ENCODE peak calls at places on chromosomes 3 and 15, in ten cellular contexts. P is AG09309; D is HT1080; K is activated effector memory CD4-positive, alpha-beta T cell treated with anti-CD3 and anti-CD28 coated beads, Interleukin-2, amount 50 U/mL, for 16 hours; B is activated CD8-positive, alpha-beta memory T cell treated with anti-CD3 and anti-CD28 coated beads for 48 hours; I is H54; M is stimulated activated CD8-positive, alpha-beta memory T cell treated with anti-CD3 and anti-CD28 coated beads, Interleukin-2, amount 100 ng/mL, for 1 hour; H is activated naive CD4-positive, alpha-beta T cell; Q is activated T-helper 1 cell treated with anti-CD3 and anti-CD28 coated beads, Interleukin-2, amount 50 U/mL, for 16 hours; N is fibroblast of lung. E is an unnamed sample.

GRCh38 chr15:70507772-70508351 is 255.5 kb downstream of the UACA start:
- DNase-seq in B (no peak), H (no peak), Q (no peak), D (peak), K (no peak), N (peak), P (no peak), I (no peak), M (no peak), E (no peak)

GRCh38 chr15:38699633-38700230 is 135.1 kb upstream of the RASGRP1 start:
- DNase-seq in B (peak), P (no peak), N (peak), H (peak), D (peak), K (peak), I (peak), Q (peak), M (peak), E (no peak)

GRCh38 chr3:2334921-2335320 is 236.3 kb downstream of the CNTN4 start:
- DNase-seq in K (no peak), M (no peak), P (no peak), N (no peak), Q (no peak), D (no peak), I (no peak), B (no peak), H (no peak), E (no peak)

GRCh38 chr3:172612871-172613678 is 89.8 kb upstream of the TNFSF10 start:
- DNase-seq in H (no peak), Q (no peak), D (no peak), P (no peak), M (no peak), K (no peak), I (no peak), N (no peak), B (no peak), E (no peak)

GRCh38 chr3:194802125-194802433 is 116.4 kb downstream of the FAM43A start:
- DNase-seq in P (no peak), N (no peak), K (no peak), I (no peak), H (no peak), D (no peak), Q (no peak), M (no peak), B (no peak), E (no peak)

GRCh38 chr3:110623571-110623970 is 448.0 kb upstream of the NECTIN3 start:
- DNase-seq in D (no peak), M (no peak), H (no peak), B (no peak), I (no peak), N (no peak), K (no peak), P (no peak), Q (no peak), E (no peak)

GRCh38 chr15:70569139-70569717 is 194.1 kb downstream of the UACA start:
- DNase-seq in P (peak), N (peak), D (peak), I (no peak), K (no peak), H (no peak), M (no peak), B (no peak), Q (no peak), E (peak)

GRCh38 chr15:38438031-38438986 is 15.6 kb upstream of the FAM98B start:
- DNase-seq in Q (no peak), H (no peak), M (no peak), P (no peak), I (no peak), N (no peak), K (no peak), B (no peak), D (no peak), E (no peak)

GRCh38 chr15:34264070-34264469 is 39.3 kb downstream of the EMC4 start:
- DNase-seq in I (no peak), M (no peak), D (no peak), B (no peak), Q (no peak), N (no peak), H (no peak), P (no peak), K (no peak), E (no peak)

GRCh38 chr3:32157600-32158264 is 51.3 kb downstream of the GPD1L start:
- DNase-seq in N (no peak), P (no peak), B (no peak), M (no peak), K (no peak), H (no peak), Q (no peak), D (no peak), I (no peak), E (no peak)

GRCh38 chr3:100590114-100590839 is 19.1 kb upstream of the ADGRG7 start:
- DNase-seq in H (no peak), N (peak), M (peak), B (no peak), K (peak), I (peak), P (peak), Q (peak), D (peak), E (no peak)

GRCh38 chr3:150844484-150844883 is 60.8 kb downstream of the MINDY4B start:
- DNase-seq in D (no peak), N (no peak), K (no peak), Q (no peak), P (no peak), M (no peak), H (no peak), I (no peak), B (no peak), E (no peak)

GRCh38 chr3:42148086-42148842 is 57.1 kb downstream of the TRAK1 start:
- DNase-seq in P (no peak), H (no peak), B (no peak), I (no peak), N (no peak), D (no peak), Q (no peak), K (no peak), M (no peak), E (no peak)

GRCh38 chr15:93089855-93090305 is 869 bp upstream of the RGMA start:
- DNase-seq in M (no peak), I (no peak), H (no peak), P (no peak), B (no peak), Q (no peak), N (no peak), D (no peak), K (no peak), E (no peak)

GRCh38 chr3:10703875-10704274 is 112.2 kb upstream of the SLC6A11 start:
- DNase-seq in Q (no peak), I (peak), M (no peak), D (peak), H (no peak), P (no peak), K (no peak), B (no peak), N (peak), E (peak)

GRCh38 chr3:186869253-186870235 is 27.0 kb downstream of the ADIPOQ start:
- DNase-seq in B (no peak), I (no peak), N (peak), D (no peak), H (no peak), K (no peak), Q (no peak), P (no peak), M (no peak), E (no peak)

GRCh38 chr3:134993011-134993410 is 198.0 kb downstream of the EPHB1 start:
- DNase-seq in D (no peak), P (no peak), Q (no peak), B (no peak), N (no peak), K (no peak), H (no peak), I (no peak), M (no peak), E (no peak)

GRCh38 chr3:9015250-9015649 is 52.0 kb upstream of the RAD18 start:
- DNase-seq in Q (no peak), M (no peak), H (no peak), N (no peak), B (no peak), D (no peak), I (no peak), K (no peak), P (no peak), E (no peak)

GRCh38 chr15:58425834-58426233 is 6.0 kb upstream of the LIPC start:
- DNase-seq in D (no peak), K (no peak), B (no peak), H (no peak), I (no peak), P (no peak), Q (no peak), M (no peak), N (no peak), E (no peak)

GRCh38 chr15:88241461-88241860 is 15.1 kb downstream of the NTRK3 start:
- DNase-seq in H (no peak), M (no peak), B (no peak), I (no peak), P (no peak), Q (no peak), N (no peak), D (no peak), K (no peak), E (no peak)

GRCh38 chr15:68608206-68608843 is 29.5 kb downstream of the CORO2B start:
- DNase-seq in D (no peak), B (no peak), P (no peak), N (peak), M (no peak), Q (no peak), I (no peak), K (no peak), H (no peak), E (no peak)

GRCh38 chr3:46733026-46733800 is 15.5 kb upstream of the PRSS50 start:
- DNase-seq in Q (no peak), B (no peak), H (no peak), I (no peak), N (no peak), K (no peak), M (no peak), P (no peak), D (peak), E (no peak)

GRCh38 chr3:160796813-160797164 is 40.8 kb downstream of the PPM1L start:
- DNase-seq in I (no peak), M (no peak), B (no peak), P (no peak), H (no peak), Q (no peak), K (no peak), D (no peak), N (no peak), E (no peak)

GRCh38 chr3:55402886-55403605 is 84.1 kb downstream of the WNT5A start:
- DNase-seq in I (no peak), M (no peak), N (peak), K (no peak), H (no peak), Q (no peak), B (no peak), D (peak), P (no peak), E (no peak)

GRCh38 chr3:13017361-13018038 is 55.7 kb downstream of the IQSEC1 start:
- DNase-seq in H (no peak), M (no peak), Q (no peak), I (no peak), N (no peak), K (no peak), D (no peak), B (no peak), P (no peak), E (no peak)

GRCh38 chr3:121869731-121870130 is 24.5 kb upstream of the SLC15A2 start:
- DNase-seq in I (no peak), P (no peak), K (no peak), Q (no peak), M (no peak), N (no peak), H (no peak), B (no peak), D (no peak), E (no peak)

GRCh38 chr3:188542196-188542595 is 388.2 kb downstream of the LPP start:
- DNase-seq in H (no peak), M (no peak), B (no peak), N (no peak), Q (no peak), I (no peak), P (no peak), K (no peak), D (no peak), E (no peak)